ENCODE peak calls at places on chromosomes 5 and 9, in six cellular contexts. N, G, B, H, P and S are unnamed samples.

GRCh38 chr5:74478328-74478727 is 162.2 kb downstream of the ENC1 start:
- DNase-seq in N (no peak), B (no peak), G (no peak), P (no peak), H (no peak), S (no peak)

GRCh38 chr5:96256795-96257470 is 176.1 kb downstream of the PCSK1 start:
- DNase-seq in H (no peak), B (no peak), G (no peak), P (no peak), N (no peak), S (no peak)

GRCh38 chr9:113376634-113377531 is at the start of gene HDHD3:
- DNase-seq in P (peak; percentile 51), N (peak; percentile 81), G (no peak), H (peak; percentile 94), B (peak; percentile 90), S (peak; percentile 81)

GRCh38 chr5:3385874-3386536 is 209.6 kb upstream of the IRX1 start:
- DNase-seq in P (no peak), B (no peak), G (no peak), H (no peak), N (no peak), S (no peak)

GRCh38 chr9:81777514-81777913 is 88.2 kb upstream of the TLE1 start:
- DNase-seq in B (no peak), H (no peak), N (no peak), G (no peak), P (no peak), S (no peak)

GRCh38 chr9:113219972-113220371 is 1.1 kb downstream of the FKBP15 start:
- DNase-seq in H (no peak), N (no peak), G (peak; percentile 37), B (no peak), P (no peak), S (no peak)

GRCh38 chr5:142783601-142784291 is 13.6 kb downstream of the ARHGAP26 start:
- DNase-seq in N (no peak), P (peak; percentile 41), G (no peak), H (peak; percentile 64), B (peak; percentile 64), S (no peak)

GRCh38 chr9:20552874-20553624 is 69.2 kb downstream of the MLLT3 start:
- DNase-seq in P (no peak), G (no peak), H (no peak), B (no peak), N (no peak), S (no peak)

GRCh38 chr5:131640043-131640856 is 5.2 kb upstream of the RAPGEF6 start:
- DNase-seq in G (no peak), B (no peak), N (no peak), H (no peak), P (no peak), S (no peak)

DNA sequence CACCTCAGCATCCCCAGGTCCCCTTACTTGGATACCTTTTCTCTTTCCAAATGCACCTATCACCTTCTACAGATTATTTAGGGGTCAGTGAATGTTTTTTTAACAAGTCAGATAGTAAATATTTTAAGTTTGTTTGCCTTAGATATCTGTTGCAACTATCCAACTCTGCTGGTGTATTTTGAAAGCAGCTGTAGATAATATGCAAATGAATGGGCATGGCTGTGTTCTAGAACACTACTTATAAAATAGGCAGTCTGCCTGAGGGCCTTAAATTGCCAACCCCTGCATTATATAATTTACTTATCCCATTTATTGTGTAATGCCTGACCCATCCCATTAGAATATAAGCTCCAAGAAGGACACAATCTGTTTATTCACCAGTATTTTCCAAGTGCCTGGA is 149.0 kb downstream of the TTC39B start:
- DNase-seq in N (no peak), P (no peak), G (no peak), H (no peak), B (no peak), S (no peak)
- TF ChIP-seq CTCF in N (no peak), P (no peak), G (no peak), H (no peak), B (no peak), S (no peak)

DNA sequence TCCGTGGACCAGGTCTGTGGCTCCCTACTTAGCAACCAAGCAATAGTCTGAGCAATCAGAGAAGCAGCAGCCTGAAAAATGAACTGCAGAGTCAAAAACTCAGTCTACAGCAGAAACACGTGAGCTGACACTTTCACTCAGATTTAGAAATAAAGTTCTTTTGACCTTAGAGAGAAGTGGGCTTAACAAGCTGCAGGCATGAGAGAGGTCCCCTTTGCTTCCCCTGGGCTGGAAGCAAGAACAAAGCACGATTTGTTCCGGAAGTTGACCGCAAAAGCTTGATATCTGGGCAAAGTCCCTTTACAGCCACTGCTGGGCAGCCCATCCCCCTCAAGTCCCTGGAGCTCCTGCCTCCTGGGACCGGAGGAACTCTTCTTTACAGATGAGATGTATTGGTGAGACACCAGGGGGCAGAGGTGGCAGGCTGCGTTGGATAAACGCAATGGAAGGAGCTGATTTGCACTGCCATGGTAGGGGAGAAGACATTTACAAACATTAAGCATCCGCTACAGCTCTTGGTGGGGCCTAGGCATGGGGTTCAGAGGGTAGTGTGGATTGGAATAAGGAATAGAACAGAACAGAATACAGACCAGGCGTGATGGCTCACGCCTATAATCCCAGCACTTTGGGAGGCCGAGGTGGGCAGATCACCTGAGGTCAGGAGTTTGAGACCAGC is 5.8 kb upstream of the SOWAHA start:
- DNase-seq in B (peak; percentile 54), H (peak; percentile 88), P (no peak), G (no peak), N (no peak), S (no peak)
- TF ChIP-seq CTCF in B (no peak), H (peak; percentile 78), P (no peak), G (no peak), N (no peak), S (no peak)

DNA sequence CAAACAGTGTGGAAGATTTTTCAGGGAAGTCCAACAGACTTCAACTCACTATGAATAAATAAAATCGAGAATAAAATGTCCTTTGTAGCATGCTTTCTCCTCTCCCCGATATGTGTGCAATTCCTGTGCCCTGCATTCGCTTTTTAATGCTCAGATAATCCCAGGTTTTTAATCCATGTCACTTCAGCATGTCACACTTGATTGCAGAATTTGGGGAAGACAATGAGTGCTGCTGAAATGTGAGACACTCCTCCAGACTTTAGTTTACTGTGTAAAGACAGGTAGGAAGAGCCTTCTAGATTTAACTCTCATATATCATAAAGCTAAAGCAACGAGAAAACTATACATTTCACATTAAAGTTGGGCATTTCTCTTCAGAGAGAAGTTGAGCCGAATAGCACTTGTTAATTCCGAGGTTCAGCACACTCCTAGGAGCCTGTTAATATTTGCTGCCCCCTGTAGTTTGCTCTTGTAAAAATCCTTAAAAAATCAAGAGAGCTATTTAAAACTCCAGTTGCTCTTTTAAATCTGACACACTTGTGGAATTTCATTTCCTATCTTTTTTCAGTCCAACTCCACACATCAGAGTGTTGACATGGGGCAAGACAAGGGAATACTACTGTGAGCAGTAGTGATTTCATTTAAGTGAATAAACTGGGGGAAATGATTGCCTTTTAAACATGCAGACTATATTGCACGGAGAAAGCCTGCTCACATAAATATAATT is 1096.1 kb upstream of the DMAC1 start:
- DNase-seq in G (peak; percentile 11), B (no peak), H (no peak), N (no peak), P (no peak), S (no peak)
- TF ChIP-seq CTCF in G (peak; percentile 41), B (peak; percentile 68), H (peak; percentile 75), N (peak; percentile 56), P (peak; percentile 68), S (no peak)

GRCh38 chr5:2205596-2205995 is 322.9 kb upstream of the IRX4 start:
- DNase-seq in N (no peak), P (no peak), G (no peak), B (no peak), H (no peak), S (no peak)

GRCh38 chr5:2206244-2207108 is 323.8 kb upstream of the IRX4 start:
- DNase-seq in B (no peak), P (no peak), N (no peak), G (no peak), H (no peak), S (no peak)

GRCh38 chr5:2207109-2207399 is 324.3 kb upstream of the IRX4 start:
- DNase-seq in P (no peak), G (no peak), H (no peak), B (no peak), N (no peak), S (no peak)

GRCh38 chr5:2207416-2207950 is 324.8 kb upstream of the IRX4 start:
- DNase-seq in H (no peak), N (no peak), B (no peak), P (no peak), G (no peak), S (no peak)

DNA sequence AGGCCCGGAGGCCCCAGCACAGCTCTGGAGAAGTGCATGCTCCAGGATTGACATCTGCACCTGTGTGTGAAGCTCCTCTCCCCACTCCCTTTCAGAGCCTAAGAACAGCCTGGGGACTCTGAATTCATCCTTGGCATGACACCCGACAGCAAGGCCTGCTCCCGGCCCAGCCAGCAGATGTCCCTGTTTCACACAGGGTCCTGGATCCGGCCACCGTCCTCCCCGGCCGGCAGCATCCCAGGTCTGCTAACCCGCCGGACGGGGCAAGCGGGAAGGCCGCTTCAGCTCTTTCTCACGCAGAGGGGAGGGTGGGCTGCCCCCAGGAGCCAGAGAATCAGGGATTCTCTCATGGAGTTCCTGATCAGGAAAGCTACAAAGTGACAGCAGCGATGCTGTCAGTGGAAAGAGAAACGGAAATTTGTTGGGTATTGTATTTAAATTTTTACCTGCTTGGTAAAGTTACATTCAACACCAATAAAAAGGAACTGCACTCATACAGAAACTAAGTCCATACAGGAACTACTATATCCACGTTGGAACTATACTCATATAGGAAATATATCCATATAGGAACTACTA is 325.3 kb upstream of the IRX4 start:
- DNase-seq in H (peak; percentile 91), G (no peak), N (no peak), B (no peak), P (no peak), S (no peak)
- TF ChIP-seq CTCF in H (peak; percentile 85), G (no peak), N (peak; percentile 17), B (no peak), P (peak; percentile 52), S (no peak)